ENCODE peak calls at places on chromosomes 2 and 18, in nine cellular contexts. X is endothelial cell of umbilical vein; H is CD8-positive, alpha-beta T cell; F is ovary; Q is sigmoid colon; T is cardiac muscle cell; E is uterus; V is SK-N-SH; M is bronchial epithelial cell. J is an unnamed sample.
A peak's percentile ranks its signal among the peaks of the same experiment; 100 is the strongest.

GRCh38 chr18:9851511-9851910 is 34.3 kb upstream of the TXNDC2 start:
- DNase-seq in X (no peak), H (no peak), F (no peak), Q (no peak), T (peak; percentile 40), E (no peak), V (no peak), M (peak; percentile 62), J (no peak)

GRCh38 chr2:128781166-128781887 is 462.7 kb upstream of the HS6ST1 start:
- DNase-seq in X (no peak), H (no peak), F (no peak), Q (peak; percentile 27), T (no peak), E (no peak), V (no peak), M (no peak), J (no peak)

GRCh38 chr18:11149441-11150270 is at the start of gene PIEZO2:
- DNase-seq in X (peak; percentile 29), H (no peak), F (peak; percentile 29), Q (peak; percentile 84), T (peak; percentile 88), E (no peak), V (peak; percentile 28), M (no peak), J (peak; percentile 55)

GRCh38 chr2:44753552-44754285 is 187.8 kb upstream of the SIX3 start:
- DNase-seq in X (no peak), H (no peak), F (no peak), Q (no peak), T (peak; percentile 46), E (no peak), V (peak; percentile 58), M (no peak), J (no peak)

GRCh38 chr2:149490296-149490695 is 97.3 kb downstream of the MMADHC start:
- DNase-seq in X (peak; percentile 39), H (no peak), F (no peak), Q (no peak), T (peak; percentile 54), E (no peak), V (peak; percentile 37), M (no peak), J (no peak)

GRCh38 chr2:238269741-238270140 is 18.7 kb downstream of the PER2 start:
- DNase-seq in X (no peak), H (no peak), F (no peak), Q (no peak), T (no peak), E (no peak), V (no peak), M (peak; percentile 28), J (no peak)

GRCh38 chr18:2984703-2985261 is 28.2 kb downstream of the LPIN2 start:
- DNase-seq in X (peak; percentile 30), H (no peak), F (no peak), Q (no peak), T (no peak), E (no peak), V (no peak), M (peak; percentile 15), J (no peak)

GRCh38 chr18:49839012-49839411 is 25.7 kb upstream of the ACAA2 start:
- DNase-seq in X (no peak), H (no peak), F (no peak), Q (no peak), T (peak; percentile 10), E (no peak), V (no peak), M (peak; percentile 99), J (no peak)

GRCh38 chr18:13502585-13502984 is 223.8 kb downstream of the FAM210A start:
- DNase-seq in X (peak; percentile 36), H (no peak), F (no peak), Q (peak; percentile 50), T (no peak), E (peak; percentile 35), V (no peak), M (no peak), J (no peak)

GRCh38 chr2:79327460-79327859 is 167.9 kb upstream of the REG3A start:
- DNase-seq in X (no peak), H (no peak), F (no peak), Q (no peak), T (no peak), E (no peak), V (peak; percentile 8), M (no peak), J (no peak)

GRCh38 chr2:170446078-170446477 is 268.1 kb downstream of the MYO3B start:
- DNase-seq in X (no peak), H (no peak), F (no peak), Q (no peak), T (no peak), E (no peak), V (no peak), M (peak; percentile 24), J (no peak)

GRCh38 chr2:74131901-74132300 is 15.8 kb downstream of the BOLA3 start:
- DNase-seq in X (no peak), H (no peak), F (no peak), Q (no peak), T (no peak), E (no peak), V (no peak), M (no peak), J (no peak)

GRCh38 chr2:54947596-54948519 is 102.4 kb downstream of the RTN4 start:
- DNase-seq in X (no peak), H (no peak), F (no peak), Q (no peak), T (no peak), E (no peak), V (no peak), M (no peak), J (peak; percentile 10)

GRCh38 chr2:3659447-3660432 is 1.7 kb downstream of the ALLC start:
- DNase-seq in X (no peak), H (no peak), F (no peak), Q (peak; percentile 51), T (peak; percentile 9), E (no peak), V (no peak), M (no peak), J (peak; percentile 40)

GRCh38 chr2:231648579-231649174 is 56.0 kb downstream of the TEX44 start:
- DNase-seq in X (peak; percentile 65), H (peak; percentile 48), F (peak; percentile 62), Q (peak; percentile 83), T (peak; percentile 57), E (peak; percentile 58), V (peak; percentile 85), M (peak; percentile 43), J (peak; percentile 92)

DNA sequence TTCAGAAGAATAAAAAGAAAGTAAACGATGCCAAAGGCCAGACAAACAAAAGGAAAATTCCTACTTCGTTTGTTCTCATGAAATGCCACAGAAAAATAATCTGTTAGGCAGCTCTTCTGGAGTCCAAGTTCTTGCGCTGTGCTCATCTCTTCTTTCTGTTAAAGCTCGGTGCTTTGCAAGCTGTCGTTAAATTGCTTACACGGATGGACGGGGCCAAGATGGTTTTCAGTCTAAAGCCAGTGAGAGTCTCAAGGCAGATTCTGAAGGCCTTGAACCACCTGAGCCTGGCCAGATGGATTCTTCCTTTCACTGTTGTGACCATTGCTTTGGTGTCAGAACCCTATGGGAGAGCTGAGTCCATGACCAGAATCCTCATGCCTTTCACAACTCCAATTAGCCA is 97.6 kb upstream of the RMDN2 start:
- DNase-seq in X (no peak), H (no peak), F (no peak), Q (no peak), T (no peak), E (no peak), V (no peak), M (no peak), J (no peak)
- TF ChIP-seq CTCF in X (no peak), H (no peak), F (no peak), Q (no peak), T (no peak), E (no peak), V (no peak), M (no peak), J (no peak)

GRCh38 chr2:121004950-121005349 is 269.3 kb downstream of the GLI2 start:
- DNase-seq in X (no peak), H (no peak), F (no peak), Q (no peak), T (no peak), E (no peak), V (no peak), M (peak; percentile 29), J (no peak)

GRCh38 chr2:121002597-121002996 is 266.9 kb downstream of the GLI2 start:
- DNase-seq in X (no peak), H (no peak), F (no peak), Q (no peak), T (no peak), E (no peak), V (no peak), M (no peak), J (no peak)

GRCh38 chr2:121004271-121004812 is 268.7 kb downstream of the GLI2 start:
- DNase-seq in X (no peak), H (no peak), F (no peak), Q (no peak), T (no peak), E (no peak), V (no peak), M (no peak), J (no peak)

GRCh38 chr2:121001641-121002040 is 266.0 kb downstream of the GLI2 start:
- DNase-seq in X (no peak), H (no peak), F (no peak), Q (no peak), T (no peak), E (no peak), V (no peak), M (no peak), J (no peak)

DNA sequence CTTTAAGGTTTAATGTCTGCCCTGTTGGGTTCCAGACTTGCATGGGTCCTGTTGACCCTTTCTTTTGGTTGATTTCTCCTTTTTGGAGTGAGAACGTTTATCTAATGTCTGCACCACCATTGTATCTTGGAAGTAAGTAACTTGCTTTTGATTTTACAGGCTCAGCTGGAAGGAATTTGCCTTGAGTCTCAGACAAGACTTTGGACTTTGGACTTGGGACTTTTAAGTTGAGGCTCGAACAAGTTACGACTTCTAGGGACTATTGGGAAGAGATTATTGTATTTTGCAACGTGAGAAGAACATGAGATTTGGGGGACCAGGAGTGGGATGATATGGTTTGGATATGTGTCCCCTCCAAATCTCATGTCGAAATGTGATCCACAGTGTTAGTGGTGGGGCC is 267.7 kb downstream of the GLI2 start:
- DNase-seq in X (no peak), H (no peak), F (no peak), Q (no peak), T (no peak), E (no peak), V (no peak), M (no peak), J (no peak)
- H3K27me3 ChIP-seq in X (no peaks in the 10 kb centered on the region), H (no peaks in the 10 kb centered on the region), F (no peaks in the 10 kb centered on the region), Q (no peaks in the 10 kb centered on the region), T (no peaks in the 10 kb centered on the region), E (no peaks in the 10 kb centered on the region), V (no peaks in the 10 kb centered on the region), M (no peaks in the 10 kb centered on the region), J (no peaks in the 10 kb centered on the region)

DNA sequence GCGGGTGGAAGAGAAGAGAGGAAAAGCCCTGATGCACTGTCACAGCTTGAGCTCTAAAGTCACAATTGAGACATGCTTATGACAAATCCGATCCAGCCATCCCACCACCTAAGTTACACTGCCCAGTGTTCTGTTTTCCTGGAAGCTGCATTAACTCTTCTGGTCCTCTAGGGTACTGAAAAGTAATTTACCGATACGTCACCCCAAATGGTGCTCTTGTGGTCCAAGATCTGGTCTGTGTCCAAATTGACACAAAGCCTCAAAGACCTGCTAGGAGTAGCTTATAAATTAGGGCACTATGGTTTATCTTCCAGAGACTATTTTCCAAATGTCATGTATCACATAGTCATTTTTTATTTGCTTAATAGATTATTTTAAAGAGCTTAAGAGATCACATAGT is 186.7 kb upstream of the ETAA1 start:
- DNase-seq in X (no peak), H (no peak), F (no peak), Q (no peak), T (no peak), E (no peak), V (no peak), M (no peak), J (no peak)
- TF ChIP-seq CTCF in X (no peak), H (no peak), F (no peak), Q (no peak), T (no peak), E (no peak), V (no peak), M (no peak), J (no peak)

GRCh38 chr2:216074794-216075193 is 6.8 kb downstream of the PECR start:
- DNase-seq in X (no peak), H (no peak), F (no peak), Q (no peak), T (peak; percentile 21), E (no peak), V (no peak), M (no peak), J (no peak)
- H3K27me3 ChIP-seq in X (no peaks in the 10 kb centered on the region), H (no peaks in the 10 kb centered on the region), F (no peaks in the 10 kb centered on the region), Q (no peaks in the 10 kb centered on the region), T (no peaks in the 10 kb centered on the region), E (no peaks in the 10 kb centered on the region), V (no peaks in the 10 kb centered on the region), M (no peaks in the 10 kb centered on the region), J (no peaks in the 10 kb centered on the region)